ENCODE peak calls at places on chromosomes 11 and 22, in four cellular contexts. T, U, O and M are unnamed samples.

GRCh38 chr11:6234314-6235031 is at the start of gene FHIP1B:
- DNase-seq in T (peak; percentile 100), U (peak; percentile 100), O (peak; percentile 100), M (peak; percentile 100)

GRCh38 chr11:130070109-130070828 is 575 bp downstream of the APLP2 start:
- DNase-seq in T (no peak), U (peak; percentile 74), O (peak; percentile 42), M (peak; percentile 57)

GRCh38 chr11:104570088-104570701 is 328.1 kb downstream of the CASP12 start:
- DNase-seq in T (no peak), U (no peak), O (peak; percentile 21), M (no peak)

GRCh38 chr11:63443714-63444113 is 47.3 kb downstream of the PLAAT5 start:
- DNase-seq in T (no peak), U (no peak), O (no peak), M (no peak)

GRCh38 chr11:84965484-84965883 is 661.7 kb downstream of the DLG2 start:
- DNase-seq in T (no peak), U (no peak), O (no peak), M (no peak)

GRCh38 chr11:65973439-65974110 is 12.0 kb downstream of the SART1 start:
- DNase-seq in T (no peak), U (peak; percentile 21), O (no peak), M (no peak)

GRCh38 chr11:1853376-1854131 is 670 bp downstream of the LSP1 start:
- DNase-seq in T (no peak), U (no peak), O (no peak), M (no peak)

GRCh38 chr22:32708835-32709234 is 92.7 kb upstream of the TIMP3 start:
- DNase-seq in T (no peak), U (no peak), O (no peak), M (no peak)

GRCh38 chr11:75802913-75803820 is 11.8 kb upstream of the UVRAG start:
- DNase-seq in T (peak; percentile 46), U (no peak), O (peak; percentile 83), M (peak; percentile 86)

GRCh38 chr11:125404136-125404810 is 91.8 kb downstream of the FEZ1 start:
- DNase-seq in T (no peak), U (no peak), O (no peak), M (no peak)

GRCh38 chr11:62383822-62384221 is 35.0 kb upstream of the SCGB1A1 start:
- DNase-seq in T (no peak), U (no peak), O (no peak), M (no peak)

GRCh38 chr11:58058276-58059010 is 27.7 kb downstream of the OR6Q1 start:
- DNase-seq in T (no peak), U (no peak), O (no peak), M (peak; percentile 62)

GRCh38 chr11:117457031-117457785 is 129.6 kb downstream of the CEP164 start:
- DNase-seq in T (no peak), U (no peak), O (no peak), M (no peak)

GRCh38 chr22:49100316-49100715 is 727.4 kb downstream of the BRD1 start:
- DNase-seq in T (no peak), U (peak; percentile 41), O (no peak), M (no peak)

GRCh38 chr11:71489311-71490043 is 36.5 kb downstream of the NADSYN1 start:
- DNase-seq in T (no peak), U (no peak), O (peak; percentile 62), M (no peak)

GRCh38 chr11:97743205-97743742 is 1277.5 kb upstream of the CNTN5 start:
- DNase-seq in T (no peak), U (no peak), O (peak; percentile 62), M (no peak)

GRCh38 chr22:50399751-50400331 is 56.7 kb downstream of the PPP6R2 start:
- DNase-seq in T (peak; percentile 3), U (no peak), O (peak; percentile 18), M (peak; percentile 41)

GRCh38 chr11:86459682-86460460 is 85.2 kb downstream of the CCDC81 start:
- DNase-seq in T (peak; percentile 27), U (no peak), O (peak; percentile 92), M (no peak)

GRCh38 chr11:11215944-11216343 is 137.1 kb downstream of the CSNK2A3 start:
- DNase-seq in T (no peak), U (no peak), O (no peak), M (no peak)

GRCh38 chr11:92246637-92247036 is 22.0 kb downstream of the FAT3 start:
- DNase-seq in T (no peak), U (no peak), O (no peak), M (no peak)

GRCh38 chr11:58625826-58626460 is 3.5 kb downstream of the CNTF start:
- DNase-seq in T (no peak), U (no peak), O (peak; percentile 27), M (no peak)

GRCh38 chr11:65501530-65502273 is 2.9 kb downstream of the MALAT1 start:
- DNase-seq in T (no peak), U (peak; percentile 18), O (peak; percentile 77), M (no peak)

GRCh38 chr11:67238894-67239794 is 27.1 kb upstream of the GRK2 start:
- DNase-seq in T (no peak), U (no peak), O (no peak), M (no peak)

GRCh38 chr11:19459240-19459639 is 218.5 kb upstream of the E2F8 start:
- DNase-seq in T (no peak), U (no peak), O (no peak), M (no peak)

GRCh38 chr11:39236916-39237315 is 2222.5 kb downstream of the LRRC4C start:
- DNase-seq in T (no peak), U (no peak), O (no peak), M (no peak)

GRCh38 chr11:66701432-66702240 is 23.9 kb upstream of the RBM4B start:
- DNase-seq in T (no peak), U (no peak), O (no peak), M (peak; percentile 43)

GRCh38 chr11:28315440-28315839 is 207.3 kb downstream of the METTL15 start:
- DNase-seq in T (no peak), U (no peak), O (no peak), M (no peak)

GRCh38 chr22:20305894-20306645 is 13.8 kb downstream of the DGCR6L start:
- DNase-seq in T (no peak), U (peak; percentile 39), O (no peak), M (no peak)

GRCh38 chr11:130721282-130721681 is 195.0 kb downstream of the SNX19 start:
- DNase-seq in T (no peak), U (no peak), O (no peak), M (no peak)

GRCh38 chr11:33832676-33833075 is 58.4 kb upstream of the FBXO3 start:
- DNase-seq in T (no peak), U (no peak), O (no peak), M (no peak)

GRCh38 chr11:33827206-33827605 is 52.9 kb upstream of the FBXO3 start:
- DNase-seq in T (no peak), U (no peak), O (no peak), M (no peak)

GRCh38 chr11:33828604-33829429 is 54.5 kb upstream of the FBXO3 start:
- DNase-seq in T (no peak), U (no peak), O (no peak), M (no peak)

GRCh38 chr11:33830903-33831648 is 56.8 kb upstream of the FBXO3 start:
- DNase-seq in T (no peak), U (no peak), O (no peak), M (no peak)

GRCh38 chr11:33829430-33830141 is 55.3 kb upstream of the FBXO3 start:
- DNase-seq in T (peak; percentile 40), U (no peak), O (peak; percentile 82), M (peak; percentile 68)
- H3K4me3 ChIP-seq in T (no peak overlapping the region), U (peak overlapping the region; percentile 12), O (peak overlapping the region; percentile 53), M (peak overlapping the region; percentile 27)

DNA sequence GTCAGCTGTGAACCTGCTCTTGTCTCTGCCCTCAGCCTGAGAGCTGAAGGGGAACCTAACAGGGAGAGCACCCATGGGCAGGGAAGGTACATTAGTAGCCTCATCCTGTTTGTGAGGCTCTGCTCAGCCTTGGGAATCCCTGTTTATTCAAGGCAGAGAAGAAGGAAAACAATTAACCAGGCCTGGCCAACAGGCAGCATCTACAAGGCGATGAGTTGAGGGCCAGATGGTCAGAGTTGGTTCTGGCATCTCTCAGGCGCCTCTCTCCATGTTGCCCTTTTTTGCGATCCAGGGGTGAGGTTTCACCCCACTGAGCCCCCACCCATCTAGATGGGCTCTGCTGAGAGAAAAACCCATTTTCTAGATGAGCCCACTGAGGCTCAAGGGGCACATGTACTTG is 54.0 kb upstream of the TOP3B start:
- DNase-seq in T (no peak), U (no peak), O (no peak), M (no peak)
- H3K4me3 ChIP-seq in T (no peak overlapping the region), U (no peak overlapping the region), O (no peak overlapping the region), M (no peak overlapping the region)

GRCh38 chr11:78417888-78418583 is 416 bp upstream of the GAB2 start:
- DNase-seq in T (peak; percentile 32), U (peak; percentile 89), O (peak; percentile 77), M (peak; percentile 79)

GRCh38 chr11:78419327-78419726 is 1.7 kb upstream of the GAB2 start:
- DNase-seq in T (no peak), U (no peak), O (peak; percentile 99), M (peak; percentile 42)

GRCh38 chr11:78420796-78421209 is 3.2 kb upstream of the GAB2 start:
- DNase-seq in T (no peak), U (no peak), O (peak; percentile 79), M (no peak)

GRCh38 chr11:78418584-78419211 is 1.1 kb upstream of the GAB2 start:
- DNase-seq in T (no peak), U (no peak), O (no peak), M (no peak)

DNA sequence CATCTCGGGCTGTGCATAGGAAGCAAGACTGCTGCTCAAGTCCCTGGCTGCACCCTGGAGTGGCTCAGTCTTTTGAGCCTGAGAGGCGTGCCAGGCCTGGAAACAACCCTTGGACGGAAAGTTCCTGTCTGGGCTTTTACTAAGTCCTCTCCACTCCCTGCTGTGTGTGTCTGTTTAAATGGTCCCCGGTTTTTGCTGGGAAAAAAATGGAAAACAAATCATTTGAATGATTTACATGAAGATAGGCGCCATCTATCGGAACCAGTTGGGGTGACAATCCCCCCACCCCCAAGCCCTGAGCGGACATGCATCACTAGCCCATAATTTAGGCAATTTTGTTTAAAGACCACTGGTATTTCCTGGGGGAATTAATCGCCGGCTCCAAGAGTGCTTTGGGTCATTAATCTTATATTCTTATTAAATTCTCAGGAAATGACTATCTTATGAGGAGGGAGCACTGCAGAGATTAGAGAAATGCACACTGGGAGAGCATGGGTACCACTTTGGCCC is 2.7 kb upstream of the GAB2 start:
- DNase-seq in T (no peak), U (no peak), O (peak; percentile 94), M (peak; percentile 77)
- H3K4me3 ChIP-seq in T (no peak overlapping the region), U (no peak overlapping the region), O (no peak overlapping the region), M (no peak overlapping the region)

GRCh38 chr11:72752088-72752914 is at the start of gene ARAP1:
- DNase-seq in T (peak; percentile 39), U (peak; percentile 81), O (peak; percentile 67), M (peak; percentile 82)

GRCh38 chr11:72750556-72751292 is 1.5 kb downstream of the ARAP1 start:
- DNase-seq in T (no peak), U (no peak), O (no peak), M (no peak)

GRCh38 chr11:72751293-72752087 is 718 bp downstream of the ARAP1 start:
- DNase-seq in T (no peak), U (no peak), O (no peak), M (no peak)

GRCh38 chr11:72747456-72747855 is 4.8 kb downstream of the ARAP1 start:
- DNase-seq in T (no peak), U (no peak), O (no peak), M (no peak)

DNA sequence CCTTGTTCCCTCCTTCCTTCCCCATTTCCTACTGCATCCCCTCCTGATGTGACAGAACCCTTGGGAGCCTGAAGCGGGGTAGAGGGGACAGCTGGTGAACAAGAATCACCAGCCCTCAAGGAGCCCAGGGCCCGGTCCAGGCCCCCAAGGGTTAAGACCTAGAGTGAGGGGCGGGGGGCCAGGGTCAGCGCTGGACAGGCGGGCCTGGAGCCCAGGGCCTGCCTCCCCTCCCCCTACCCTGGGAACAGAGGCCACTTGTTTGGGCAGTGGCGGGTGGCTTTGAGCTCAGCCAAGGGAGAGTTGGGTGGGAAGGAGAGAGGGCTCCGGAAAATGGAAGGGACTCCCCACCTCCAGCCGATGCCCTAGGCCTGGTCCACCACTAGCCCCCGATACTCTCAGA is 2.1 kb downstream of the ARAP1 start:
- DNase-seq in T (no peak), U (no peak), O (no peak), M (no peak)
- H3K4me3 ChIP-seq in T (no peak overlapping the region), U (no peak overlapping the region), O (no peak overlapping the region), M (no peak overlapping the region)